ENCODE peak calls at places on chromosomes 7 and 10, in four cellular contexts. C is SJSA1, A is cardiac fibroblast, Q is lung. G is an unnamed sample.

GRCh38 chr7:92586403-92586802 is 3.8 kb downstream of the FAM133B start:
- DNase-seq in C (no peak), Q (no peak), A (peak; percentile 24), G (peak; percentile 52)

GRCh38 chr10:26776258-26776657 is 78.8 kb downstream of the PDSS1 start:
- DNase-seq in C (no peak), A (no peak), Q (no peak), G (no peak)

GRCh38 chr10:108894402-108895301 is 1028.7 kb downstream of the XPNPEP1 start:
- DNase-seq in A (no peak), Q (no peak), C (no peak), G (no peak)

GRCh38 chr7:27080844-27081423 is 14.9 kb downstream of the HOXA1 start:
- DNase-seq in C (no peak), A (no peak), Q (no peak), G (no peak)

GRCh38 chr10:125137601-125138438 is 22.5 kb downstream of the CTBP2 start:
- DNase-seq in Q (no peak), C (no peak), A (peak; percentile 14), G (no peak)

GRCh38 chr10:88680958-88681357 is 16.7 kb downstream of the LIPF start:
- DNase-seq in A (no peak), Q (no peak), C (no peak), G (no peak)

GRCh38 chr7:72924748-72925545 is at the start of gene POM121:
- DNase-seq in C (peak; percentile 79), A (peak; percentile 88), Q (peak; percentile 81), G (peak; percentile 80)

GRCh38 chr7:106071999-106072714 is 40.0 kb downstream of the SYPL1 start:
- DNase-seq in C (no peak), Q (no peak), A (peak; percentile 35), G (peak; percentile 24)

GRCh38 chr10:78331391-78331922 is 297.8 kb downstream of the RPS24 start:
- DNase-seq in Q (no peak), C (peak; percentile 43), A (peak; percentile 40), G (peak; percentile 83)

GRCh38 chr10:55174419-55174818 is 373.4 kb upstream of the PCDH15 start:
- DNase-seq in A (no peak), C (no peak), Q (no peak), G (no peak)

GRCh38 chr7:40329601-40330153 is 194.9 kb downstream of the SUGCT start:
- DNase-seq in C (no peak), A (peak; percentile 75), Q (no peak), G (peak; percentile 84)

GRCh38 chr10:60894816-60895215 is 49.2 kb downstream of the RHOBTB1 start:
- DNase-seq in Q (no peak), C (no peak), A (peak; percentile 57), G (no peak)

GRCh38 chr7:82672078-82672477 is 228.5 kb upstream of the CACNA2D1 start:
- DNase-seq in A (no peak), C (no peak), Q (no peak), G (no peak)

GRCh38 chr7:107267138-107267537 is 98.3 kb downstream of the HBP1 start:
- DNase-seq in C (no peak), A (no peak), Q (no peak), G (no peak)

GRCh38 chr7:157840913-157841756 is 504.3 kb downstream of the DNAJB6 start:
- DNase-seq in A (no peak), Q (no peak), C (no peak), G (no peak)

GRCh38 chr10:14407567-14407966 is 76.8 kb upstream of the FRMD4A start:
- DNase-seq in A (no peak), Q (no peak), C (no peak), G (no peak)

GRCh38 chr10:51103818-51104217 is 29.5 kb downstream of the PRKG1 start:
- DNase-seq in C (no peak), A (peak; percentile 16), Q (no peak), G (no peak)

GRCh38 chr10:13732485-13732884 is 145.7 kb downstream of the PRPF18 start:
- DNase-seq in Q (no peak), A (no peak), C (no peak), G (no peak)

GRCh38 chr7:5692845-5693278 is 88.6 kb downstream of the RNF216 start:
- DNase-seq in C (peak; percentile 65), Q (no peak), A (peak; percentile 61), G (peak; percentile 60)

GRCh38 chr7:5693529-5693928 is 87.9 kb downstream of the RNF216 start:
- DNase-seq in C (no peak), A (peak; percentile 59), Q (no peak), G (peak; percentile 56)

GRCh38 chr7:5690931-5691461 is 90.5 kb downstream of the RNF216 start:
- DNase-seq in A (no peak), C (no peak), Q (no peak), G (no peak)

GRCh38 chr7:5691536-5692090 is 89.8 kb downstream of the RNF216 start:
- DNase-seq in Q (no peak), C (no peak), A (no peak), G (no peak)

DNA sequence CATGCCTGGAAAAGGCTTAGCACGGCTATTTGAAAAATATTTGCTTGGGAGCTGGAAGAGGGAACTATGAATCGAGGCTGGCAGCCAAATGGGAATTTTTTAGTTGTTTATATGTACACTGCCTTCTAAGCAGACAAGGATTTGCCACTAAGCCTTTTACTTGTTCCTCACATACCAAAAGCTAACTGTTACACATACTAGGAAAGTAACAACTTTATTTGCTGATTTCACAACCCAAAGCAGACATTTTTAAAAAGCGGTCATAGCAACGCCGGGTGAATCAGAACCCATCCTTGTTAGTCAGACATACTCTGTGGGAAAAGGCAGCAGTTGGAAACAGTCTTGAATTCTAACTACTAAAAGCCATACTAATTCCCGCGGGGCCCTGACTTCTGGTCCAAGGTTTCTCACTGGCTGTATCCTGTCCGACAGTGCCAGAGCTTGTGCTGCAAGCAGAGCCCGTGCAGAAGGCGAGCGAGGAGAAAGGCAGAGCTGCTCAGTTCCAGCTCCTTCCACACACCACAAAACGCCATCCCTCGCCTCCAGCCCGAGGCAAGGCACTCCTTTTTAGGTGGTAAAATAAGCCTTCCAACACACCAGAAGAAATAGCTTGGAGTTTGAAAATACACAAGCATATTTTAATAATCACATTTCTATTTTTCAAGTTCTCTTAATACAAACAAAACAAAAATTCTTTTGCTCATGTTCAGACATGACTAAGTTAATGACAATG is 89.2 kb downstream of the RNF216 start:
- DNase-seq in C (peak; percentile 75), A (peak; percentile 97), Q (peak; percentile 47), G (peak; percentile 99)
- H3K4me3 ChIP-seq in C (peak overlapping the region; percentile 1), A (peak overlapping the region; percentile 36), Q (no peak overlapping the region), G (peak overlapping the region; percentile 42)

GRCh38 chr10:63799511-63799910 is 278.3 kb downstream of the REEP3 start:
- DNase-seq in C (no peak), Q (no peak), A (no peak), G (no peak)

GRCh38 chr10:63795461-63795860 is 274.3 kb downstream of the REEP3 start:
- DNase-seq in A (no peak), Q (no peak), C (no peak), G (no peak)

GRCh38 chr10:63801139-63801538 is 279.9 kb downstream of the REEP3 start:
- DNase-seq in C (no peak), Q (no peak), A (peak; percentile 19), G (peak; percentile 1)

DNA sequence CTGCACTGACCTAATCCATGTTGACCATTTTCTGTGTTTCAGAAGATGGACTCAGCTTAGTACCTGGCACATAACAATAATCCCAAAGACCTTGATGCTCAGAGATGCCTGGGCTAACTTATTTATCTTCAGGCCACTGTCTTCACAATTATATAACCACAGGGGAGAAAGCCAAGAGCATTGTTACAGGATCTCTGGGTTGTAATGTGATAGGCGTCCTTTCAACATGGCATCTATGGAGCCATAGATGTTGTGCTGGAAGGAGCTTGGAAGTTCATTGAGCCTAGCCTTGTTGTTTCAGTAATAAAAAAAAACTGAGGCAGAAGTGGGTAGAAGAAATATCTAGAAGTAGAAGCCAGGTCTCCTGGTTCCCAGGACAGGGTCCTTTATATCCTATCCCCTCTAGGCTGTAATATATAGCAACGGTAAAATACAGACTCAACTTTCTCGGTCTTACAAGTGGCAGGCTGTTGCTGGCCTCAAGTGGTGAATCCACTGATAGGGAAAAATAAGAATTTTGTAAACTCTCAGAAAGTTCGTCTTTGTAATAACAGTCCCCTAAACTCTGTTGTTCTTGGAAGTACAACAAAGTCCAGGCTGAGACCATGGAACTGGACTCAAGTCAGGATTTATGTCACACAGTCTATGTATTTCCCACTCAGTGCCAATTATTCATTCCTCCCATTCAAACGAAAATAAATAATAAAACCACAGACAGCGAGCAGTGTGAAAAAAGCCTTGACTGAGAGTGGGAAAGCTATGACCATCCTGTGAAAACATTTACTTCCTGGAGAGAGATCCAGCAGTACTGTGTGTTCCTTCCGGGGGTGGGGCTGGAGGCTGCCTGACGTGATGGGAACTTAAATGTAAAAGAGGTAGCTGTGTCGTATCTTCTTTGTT is 277.6 kb downstream of the REEP3 start:
- DNase-seq in Q (peak; percentile 49), C (peak; percentile 76), A (peak; percentile 91), G (peak; percentile 93)
- H3K4me3 ChIP-seq in Q (no peak overlapping the region), C (no peak overlapping the region), A (no peak overlapping the region), G (peak overlapping the region; percentile 26)

GRCh38 chr7:117188949-117189348 is 133.9 kb downstream of the WNT2 start:
- DNase-seq in C (no peak), A (no peak), Q (no peak), G (no peak)
- H3K4me3 ChIP-seq in C (no peak overlapping the region), A (no peak overlapping the region), Q (no peak overlapping the region), G (no peak overlapping the region)

DNA sequence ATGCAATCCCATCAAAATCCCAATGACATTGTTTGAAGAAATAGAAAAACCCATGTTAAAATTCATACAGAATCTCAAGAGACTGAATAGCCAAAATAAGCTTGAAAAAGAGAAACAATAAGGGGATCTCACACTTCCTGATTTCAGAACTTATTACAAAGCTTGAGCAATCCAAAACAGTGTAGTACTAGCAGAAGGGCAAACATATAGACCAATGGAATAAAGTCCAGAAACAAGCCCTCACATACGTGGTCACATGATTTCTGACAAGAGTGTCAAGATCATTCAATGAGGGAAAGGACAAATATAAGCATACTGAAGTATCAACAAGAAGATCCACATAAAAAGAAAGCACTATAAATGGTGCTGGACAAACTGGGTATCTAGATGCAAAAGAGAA is 31.9 kb downstream of the MICU1 start:
- DNase-seq in A (peak; percentile 8), C (no peak), Q (no peak), G (no peak)
- H3K4me3 ChIP-seq in A (no peak overlapping the region), C (no peak overlapping the region), Q (no peak overlapping the region), G (no peak overlapping the region)

GRCh38 chr7:6435486-6436384 is 12.0 kb downstream of the DAGLB start:
- DNase-seq in C (peak; percentile 80), A (peak; percentile 87), Q (peak; percentile 82), G (peak; percentile 84)
- H3K4me3 ChIP-seq in C (no peak overlapping the region), A (no peak overlapping the region), Q (no peak overlapping the region), G (no peak overlapping the region)

GRCh38 chr10:61939575-61940301 is 38.2 kb downstream of the ARID5B start:
- DNase-seq in A (peak; percentile 78), C (no peak), Q (no peak), G (peak; percentile 86)

GRCh38 chr10:61942997-61943457 is 41.5 kb downstream of the ARID5B start:
- DNase-seq in Q (no peak), A (peak; percentile 78), C (no peak), G (peak; percentile 76)

GRCh38 chr10:61944445-61945123 is 43.1 kb downstream of the ARID5B start:
- DNase-seq in C (no peak), A (no peak), Q (no peak), G (no peak)

GRCh38 chr10:61941202-61941651 is 39.7 kb downstream of the ARID5B start:
- DNase-seq in Q (no peak), A (no peak), C (no peak), G (no peak)

GRCh38 chr10:61943699-61944444 is 42.4 kb downstream of the ARID5B start:
- DNase-seq in Q (no peak), A (peak; percentile 90), C (no peak), G (peak; percentile 76)
- H3K4me3 ChIP-seq in Q (no peak overlapping the region), A (no peak overlapping the region), C (no peak overlapping the region), G (no peak overlapping the region)

G was measured in fibroblast of the aortic adventitia.